ENCODE peak calls at places on chromosomes 3 and 15, in six cellular contexts. Y is mesendoderm, C is IMR-90, U is H1, T is mesenchymal stem cell, O is trophoblast cell. M is an unnamed sample.

GRCh38 chr3:126550488-126551051 is 8.2 kb downstream of the C3orf22 start:
- DNase-seq in C (no peak), T (no peak), Y (no peak), O (no peak), U (peak), M (no peak)

GRCh38 chr3:43647331-43648166 is 25.7 kb upstream of the ANO10 start:
- DNase-seq in C (no peak), O (no peak), T (no peak), U (no peak), Y (peak), M (no peak)

GRCh38 chr3:171049831-171050444 is 23.4 kb upstream of the SLC2A2 start:
- DNase-seq in Y (peak), T (peak), U (peak), O (no peak), C (peak), M (peak)

GRCh38 chr3:136804813-136805212 is 14.1 kb upstream of the SLC35G2 start:
- DNase-seq in T (no peak), U (no peak), Y (no peak), C (no peak), O (no peak), M (no peak)

GRCh38 chr3:40116478-40117162 is 192.9 kb upstream of the EIF1B start:
- DNase-seq in O (no peak), U (no peak), T (no peak), C (peak), Y (no peak), M (no peak)

GRCh38 chr3:64902991-64903390 is 215.2 kb upstream of the ADAMTS9 start:
- DNase-seq in Y (no peak), O (no peak), T (no peak), U (no peak), C (peak), M (no peak)

GRCh38 chr15:60721706-60722105 is 242.8 kb upstream of the ICE2 start:
- DNase-seq in Y (no peak), O (no peak), T (peak), C (peak), U (no peak), M (no peak)

GRCh38 chr3:70853161-70853560 is 540.7 kb upstream of the MDFIC2 start:
- DNase-seq in Y (no peak), O (no peak), T (no peak), C (no peak), U (no peak), M (no peak)

GRCh38 chr3:58009749-58010535 is 1.7 kb downstream of the FLNB start:
- DNase-seq in U (no peak), T (peak), Y (peak), O (peak), C (no peak), M (no peak)

GRCh38 chr3:51670053-51670666 is 892 bp upstream of the TEX264 start:
- DNase-seq in C (no peak), Y (no peak), T (no peak), O (no peak), U (no peak), M (no peak)

GRCh38 chr3:27666708-27667107 is 55.4 kb downstream of the EOMES start:
- DNase-seq in T (peak), C (peak), U (peak), O (no peak), Y (peak), M (peak)

GRCh38 chr15:51401872-51402517 is 60.5 kb downstream of the GLDN start:
- DNase-seq in T (peak), C (peak), O (peak), U (peak), Y (peak), M (peak)

GRCh38 chr15:23467110-23467600 is 20.1 kb upstream of the GOLGA6L2 start:
- DNase-seq in U (no peak), T (peak), Y (peak), O (no peak), C (peak), M (no peak)

GRCh38 chr15:63474810-63475316 is 29.5 kb upstream of the USP3 start:
- DNase-seq in T (peak), O (no peak), U (no peak), Y (no peak), C (no peak), M (no peak)

GRCh38 chr3:11954312-11954934 is 49.8 kb upstream of the SYN2 start:
- DNase-seq in T (no peak), Y (no peak), O (no peak), U (no peak), C (no peak), M (no peak)

GRCh38 chr3:195697582-195698324 is 23.0 kb upstream of the MUC20 start:
- DNase-seq in C (peak), O (no peak), Y (peak), T (peak), U (no peak), M (peak)

GRCh38 chr3:132002039-132002438 is 32.8 kb downstream of the CPNE4 start:
- DNase-seq in Y (no peak), U (no peak), T (no peak), C (no peak), O (no peak), M (no peak)

GRCh38 chr3:106683931-106684330 is 693.3 kb upstream of the CCDC54 start:
- DNase-seq in O (no peak), T (no peak), U (no peak), Y (no peak), C (no peak), M (no peak)

GRCh38 chr3:98172621-98173020 is 6.1 kb downstream of the OR5H15 start:
- DNase-seq in C (no peak), T (no peak), O (no peak), U (no peak), Y (no peak), M (no peak)

GRCh38 chr3:116433552-116433951 is 11.7 kb downstream of the LSAMP start:
- DNase-seq in C (no peak), Y (peak), U (no peak), O (no peak), T (no peak), M (no peak)

GRCh38 chr15:100932676-100933348 is 13.7 kb downstream of the LRRK1 start:
- DNase-seq in Y (no peak), C (no peak), T (no peak), O (no peak), U (no peak), M (no peak)

GRCh38 chr3:3798641-3799113 is 554 bp upstream of the LRRN1 start:
- DNase-seq in T (no peak), Y (peak), U (peak), C (no peak), O (no peak), M (no peak)

GRCh38 chr15:75947117-75947516 is 43.4 kb downstream of the FBXO22 start:
- DNase-seq in Y (no peak), C (peak), O (peak), U (no peak), T (peak), M (no peak)

GRCh38 chr3:194879126-194879887 is 193.6 kb downstream of the FAM43A start:
- DNase-seq in T (no peak), C (no peak), U (peak), O (peak), Y (peak), M (no peak)

GRCh38 chr3:42685363-42685881 is at the start of gene KLHL40:
- DNase-seq in T (no peak), O (no peak), Y (no peak), C (no peak), U (no peak), M (no peak)

DNA sequence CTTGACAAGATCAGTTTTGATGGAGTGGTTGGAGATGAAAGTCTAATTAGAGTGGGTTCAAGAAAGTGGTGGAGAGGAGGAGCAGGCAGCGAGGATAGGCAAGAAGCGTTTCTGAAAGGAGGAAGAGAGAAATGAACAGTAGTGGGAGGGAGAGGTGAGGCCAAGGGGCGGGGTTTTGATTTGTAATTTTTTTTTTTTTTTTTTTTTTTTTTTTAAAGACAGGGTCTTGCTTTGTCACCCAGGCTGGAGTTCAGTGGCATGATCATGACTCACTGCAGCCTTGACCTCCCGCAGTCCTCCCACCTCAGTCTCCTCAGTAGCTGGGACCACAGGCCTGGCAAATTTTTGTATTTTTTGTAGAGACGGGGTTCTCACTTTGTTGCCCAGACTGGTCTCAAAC is 36.6 kb downstream of the MRAS start:
- DNase-seq in U (no peak), O (no peak), Y (no peak), C (no peak), T (no peak), M (no peak)
- H3K4me3 ChIP-seq in U (no peak), O (no peak), Y (no peak), C (no peak), T (no peak), M (no peak)

GRCh38 chr15:88938802-88939485 is 25.8 kb upstream of the MFGE8 start:
- DNase-seq in U (peak), C (no peak), O (no peak), T (no peak), Y (peak), M (no peak)
- H4K8ac ChIP-seq in U (peak), C (peak), O (no peak), T (no peak), Y (no peak), M (no peak)

GRCh38 chr15:84588053-84588874 is 12.5 kb upstream of the ZSCAN2 start:
- DNase-seq in Y (peak), T (peak), U (peak), C (peak), O (peak), M (peak)
- H3K4me3 ChIP-seq in Y (no peak), T (peak), U (peak), C (peak), O (no peak), M (no peak)

GRCh38 chr3:72337480-72337855 is 510.8 kb downstream of the SHQ1 start:
- DNase-seq in U (no peak), Y (no peak), C (no peak), O (no peak), T (no peak), M (no peak)
- H4K8ac ChIP-seq in U (no peak), Y (no peak), C (no peak), O (no peak), T (no peak), M (peak)

GRCh38 chr3:108053025-108053424 is 37.8 kb downstream of the CD47 start:
- DNase-seq in U (no peak), C (no peak), Y (no peak), O (no peak), T (no peak), M (no peak)
- H3K4me3 ChIP-seq in U (no peak), C (no peak), Y (no peak), O (no peak), T (no peak), M (no peak)

DNA sequence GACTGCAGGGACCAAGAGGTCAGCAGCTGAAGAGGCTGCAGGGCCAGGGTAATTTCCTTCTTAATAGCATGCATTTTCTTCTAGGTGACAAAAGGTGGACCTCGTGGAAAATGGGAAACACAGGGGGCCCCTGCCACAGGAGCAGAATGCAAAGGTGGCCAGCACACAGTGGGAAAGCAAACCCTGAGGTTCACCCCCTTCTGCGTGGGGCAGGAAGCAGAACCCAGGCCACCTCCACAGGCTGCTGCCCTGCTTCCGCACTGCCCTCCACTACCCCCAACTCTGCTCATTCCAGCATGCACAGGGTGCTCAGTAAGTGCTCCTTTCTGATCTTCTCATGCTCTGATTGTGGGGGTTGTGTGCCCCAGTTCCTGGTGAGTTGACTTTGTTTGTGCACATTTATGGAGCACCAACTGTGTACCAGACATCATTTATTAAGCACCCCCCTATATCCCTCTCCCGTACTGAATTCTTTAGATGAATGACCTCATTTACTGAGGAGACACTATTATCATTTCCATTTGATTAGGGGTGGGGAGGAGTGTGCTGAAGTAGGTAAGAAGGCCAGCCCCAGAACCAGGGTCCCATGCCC is 12.7 kb upstream of the FGD5 start:
- DNase-seq in Y (no peak), C (no peak), U (no peak), O (no peak), T (no peak), M (no peak)
- H4K8ac ChIP-seq in Y (no peak), C (no peak), U (no peak), O (no peak), T (no peak), M (no peak)

GRCh38 chr15:58932791-58933310 is 628 bp downstream of the SLTM start:
- DNase-seq in C (no peak), U (no peak), Y (no peak), T (peak), O (peak), M (no peak)

GRCh38 chr15:58934114-58934447 is 602 bp upstream of the SLTM start:
- DNase-seq in Y (no peak), U (no peak), C (no peak), O (no peak), T (no peak), M (no peak)

GRCh38 chr15:58931985-58932384 is 1.5 kb downstream of the SLTM start:
- DNase-seq in U (no peak), T (peak), Y (no peak), O (no peak), C (peak), M (no peak)

GRCh38 chr15:58933311-58934113 is at the start of gene SLTM:
- DNase-seq in T (peak), C (peak), U (peak), Y (peak), O (peak), M (peak)

GRCh38 chr15:58934521-58934920 is 1.0 kb upstream of the SLTM start:
- DNase-seq in Y (no peak), C (no peak), O (no peak), T (no peak), U (no peak), M (no peak)
- H3K4me3 ChIP-seq in Y (no peak), C (peak), O (no peak), T (peak), U (no peak), M (no peak)

DNA sequence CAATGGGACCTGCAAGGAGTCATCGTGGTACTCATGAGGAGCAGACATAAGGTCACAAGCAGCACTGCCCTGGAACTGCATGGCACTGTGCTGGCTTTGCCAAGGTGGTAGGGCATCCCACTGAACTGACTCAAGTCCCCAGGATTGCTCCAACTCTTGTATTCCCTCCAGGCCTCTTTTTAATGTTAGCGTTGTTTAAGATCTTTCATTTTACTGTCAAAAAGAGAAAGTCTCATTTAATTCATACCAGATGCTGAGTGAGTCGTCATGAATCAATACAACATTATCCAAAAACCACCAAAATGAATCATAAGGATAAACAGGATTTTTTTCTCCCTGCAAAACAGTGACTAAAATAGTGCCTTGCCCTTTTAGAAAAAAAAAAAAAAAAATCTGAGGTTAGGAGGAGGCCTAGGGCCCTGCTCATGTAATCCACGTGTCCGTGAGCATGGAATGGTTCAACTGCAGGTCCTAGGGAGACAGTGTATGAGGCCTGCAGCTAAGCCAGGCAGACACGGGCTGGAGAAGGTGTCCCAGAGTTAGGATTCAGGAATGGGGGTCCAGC is 36.7 kb upstream of the BLM start:
- DNase-seq in U (no peak), O (no peak), T (peak), Y (no peak), C (peak), M (no peak)
- H4K8ac ChIP-seq in U (no peak), O (no peak), T (peak), Y (no peak), C (peak), M (no peak)

GRCh38 chr3:156536524-156537316 is 18.2 kb downstream of the SSR3 start:
- DNase-seq in C (peak), O (peak), T (peak), U (no peak), Y (no peak), M (no peak)
- H3K4me3 ChIP-seq in C (no peak), O (no peak), T (no peak), U (no peak), Y (no peak), M (no peak)

DNA sequence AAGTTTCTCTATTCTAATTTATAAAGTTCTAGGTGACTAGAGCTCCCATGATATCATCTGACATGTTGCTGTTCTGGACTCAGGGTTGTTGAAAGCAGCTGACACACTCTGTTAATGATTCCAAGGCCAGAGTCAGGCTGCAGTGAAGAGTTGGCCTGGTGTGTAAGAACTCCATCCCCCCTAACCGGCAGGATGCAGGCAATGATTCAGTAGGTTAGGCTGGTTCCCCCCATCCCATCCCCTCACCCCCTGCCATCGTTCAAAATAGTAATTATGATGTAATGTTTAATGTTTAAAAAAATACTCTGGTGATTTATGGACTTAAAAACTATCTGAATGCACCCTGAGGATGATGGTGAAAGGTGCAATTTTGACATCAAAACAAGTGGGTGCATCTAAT is 4.6 kb upstream of the TRIM71 start:
- DNase-seq in O (no peak), Y (no peak), T (no peak), U (no peak), C (no peak), M (no peak)
- H4K8ac ChIP-seq in O (no peak), Y (no peak), T (no peak), U (no peak), C (no peak), M (no peak)